ENCODE peak calls at places on chromosomes 4 and X, in six cellular contexts. One of them, this sample, is unnamed.
A peak's percentile ranks its signal among the peaks of the same experiment; 100 is the strongest.

GRCh38 chr4:69831270-69831627 is 28.7 kb downstream of the SULT1E1 start:
- DNase-seq in activated CD4-positive, alpha-beta T cell treated with anti-CD3 and anti-CD28 coated beads, Interleukin-2, amount 50 U/mL, for 1 hour: no peak
- DNase-seq in stimulated activated naive B cell treated with anti-CD40 and anti-IgM and Interleukin-4, amounts not matched to agents 10 μg/mL and 1 μg/mL and 100 μg/mL, for 72 hours: no peak
- DNase-seq in HEK293T: no peak
- DNase-seq in HTR-8/SVneo: no peak
- DNase-seq in activated T-cell treated with anti-CD3 and anti-CD28 coated beads for 24 hours: no peak
- DNase-seq in this sample: no peak

GRCh38 chr4:20193522-20193902 is 58.2 kb upstream of the SLIT2 start:
- DNase-seq in activated CD4-positive, alpha-beta T cell treated with anti-CD3 and anti-CD28 coated beads, Interleukin-2, amount 50 U/mL, for 1 hour: no peak
- DNase-seq in activated T-cell treated with anti-CD3 and anti-CD28 coated beads for 24 hours: no peak
- DNase-seq in HEK293T: no peak
- DNase-seq in HTR-8/SVneo: no peak
- DNase-seq in stimulated activated naive B cell treated with anti-CD40 and anti-IgM and Interleukin-4, amounts not matched to agents 10 μg/mL and 1 μg/mL and 100 μg/mL, for 72 hours: no peak
- DNase-seq in this sample: no peak

GRCh38 chrX:154594491-154594890 is 9.6 kb downstream of the CTAG1A start:
- DNase-seq in HTR-8/SVneo: no peak
- DNase-seq in HEK293T: peak; percentile 1
- DNase-seq in activated CD4-positive, alpha-beta T cell treated with anti-CD3 and anti-CD28 coated beads, Interleukin-2, amount 50 U/mL, for 1 hour: no peak
- DNase-seq in activated T-cell treated with anti-CD3 and anti-CD28 coated beads for 24 hours: no peak
- DNase-seq in stimulated activated naive B cell treated with anti-CD40 and anti-IgM and Interleukin-4, amounts not matched to agents 10 μg/mL and 1 μg/mL and 100 μg/mL, for 72 hours: no peak
- DNase-seq in this sample: no peak

GRCh38 chr4:125365731-125366130 is 51.0 kb downstream of the FAT4 start:
- DNase-seq in activated CD4-positive, alpha-beta T cell treated with anti-CD3 and anti-CD28 coated beads, Interleukin-2, amount 50 U/mL, for 1 hour: no peak
- DNase-seq in HTR-8/SVneo: no peak
- DNase-seq in HEK293T: no peak
- DNase-seq in activated T-cell treated with anti-CD3 and anti-CD28 coated beads for 24 hours: no peak
- DNase-seq in stimulated activated naive B cell treated with anti-CD40 and anti-IgM and Interleukin-4, amounts not matched to agents 10 μg/mL and 1 μg/mL and 100 μg/mL, for 72 hours: no peak
- DNase-seq in this sample: no peak

GRCh38 chr4:130124066-130124465 is 1028.1 kb downstream of the C4orf33 start:
- DNase-seq in stimulated activated naive B cell treated with anti-CD40 and anti-IgM and Interleukin-4, amounts not matched to agents 10 μg/mL and 1 μg/mL and 100 μg/mL, for 72 hours: no peak
- DNase-seq in HTR-8/SVneo: no peak
- DNase-seq in HEK293T: no peak
- DNase-seq in activated CD4-positive, alpha-beta T cell treated with anti-CD3 and anti-CD28 coated beads, Interleukin-2, amount 50 U/mL, for 1 hour: no peak
- DNase-seq in activated T-cell treated with anti-CD3 and anti-CD28 coated beads for 24 hours: no peak
- DNase-seq in this sample: no peak

GRCh38 chrX:9515464-9515863 is 50.6 kb downstream of the TBL1X start:
- DNase-seq in HEK293T: no peak
- DNase-seq in stimulated activated naive B cell treated with anti-CD40 and anti-IgM and Interleukin-4, amounts not matched to agents 10 μg/mL and 1 μg/mL and 100 μg/mL, for 72 hours: no peak
- DNase-seq in activated T-cell treated with anti-CD3 and anti-CD28 coated beads for 24 hours: no peak
- DNase-seq in activated CD4-positive, alpha-beta T cell treated with anti-CD3 and anti-CD28 coated beads, Interleukin-2, amount 50 U/mL, for 1 hour: no peak
- DNase-seq in HTR-8/SVneo: no peak
- DNase-seq in this sample: no peak

GRCh38 chr4:87498446-87498900 is 30.7 kb downstream of the SPARCL1 start:
- DNase-seq in HEK293T: no peak
- DNase-seq in HTR-8/SVneo: peak; percentile 1
- DNase-seq in activated CD4-positive, alpha-beta T cell treated with anti-CD3 and anti-CD28 coated beads, Interleukin-2, amount 50 U/mL, for 1 hour: no peak
- DNase-seq in activated T-cell treated with anti-CD3 and anti-CD28 coated beads for 24 hours: no peak
- DNase-seq in stimulated activated naive B cell treated with anti-CD40 and anti-IgM and Interleukin-4, amounts not matched to agents 10 μg/mL and 1 μg/mL and 100 μg/mL, for 72 hours: no peak
- DNase-seq in this sample: no peak

GRCh38 chr4:154467886-154468285 is 23.7 kb downstream of the DCHS2 start:
- DNase-seq in stimulated activated naive B cell treated with anti-CD40 and anti-IgM and Interleukin-4, amounts not matched to agents 10 μg/mL and 1 μg/mL and 100 μg/mL, for 72 hours: no peak
- DNase-seq in HTR-8/SVneo: no peak
- DNase-seq in HEK293T: no peak
- DNase-seq in activated CD4-positive, alpha-beta T cell treated with anti-CD3 and anti-CD28 coated beads, Interleukin-2, amount 50 U/mL, for 1 hour: no peak
- DNase-seq in activated T-cell treated with anti-CD3 and anti-CD28 coated beads for 24 hours: no peak
- DNase-seq in this sample: no peak

GRCh38 chr4:56662782-56663468 is 18.2 kb downstream of the HOPX start:
- DNase-seq in stimulated activated naive B cell treated with anti-CD40 and anti-IgM and Interleukin-4, amounts not matched to agents 10 μg/mL and 1 μg/mL and 100 μg/mL, for 72 hours: no peak
- DNase-seq in HEK293T: no peak
- DNase-seq in activated CD4-positive, alpha-beta T cell treated with anti-CD3 and anti-CD28 coated beads, Interleukin-2, amount 50 U/mL, for 1 hour: no peak
- DNase-seq in HTR-8/SVneo: no peak
- DNase-seq in activated T-cell treated with anti-CD3 and anti-CD28 coated beads for 24 hours: no peak
- DNase-seq in this sample: no peak

GRCh38 chr4:7559741-7560376 is 125.1 kb upstream of the PSAPL1 start:
- DNase-seq in activated CD4-positive, alpha-beta T cell treated with anti-CD3 and anti-CD28 coated beads, Interleukin-2, amount 50 U/mL, for 1 hour: no peak
- DNase-seq in HEK293T: no peak
- DNase-seq in activated T-cell treated with anti-CD3 and anti-CD28 coated beads for 24 hours: no peak
- DNase-seq in stimulated activated naive B cell treated with anti-CD40 and anti-IgM and Interleukin-4, amounts not matched to agents 10 μg/mL and 1 μg/mL and 100 μg/mL, for 72 hours: no peak
- DNase-seq in HTR-8/SVneo: no peak
- DNase-seq in this sample: no peak

GRCh38 chr4:9841072-9841471 is 59.6 kb downstream of the DRD5 start:
- DNase-seq in stimulated activated naive B cell treated with anti-CD40 and anti-IgM and Interleukin-4, amounts not matched to agents 10 μg/mL and 1 μg/mL and 100 μg/mL, for 72 hours: no peak
- DNase-seq in activated T-cell treated with anti-CD3 and anti-CD28 coated beads for 24 hours: no peak
- DNase-seq in HTR-8/SVneo: no peak
- DNase-seq in activated CD4-positive, alpha-beta T cell treated with anti-CD3 and anti-CD28 coated beads, Interleukin-2, amount 50 U/mL, for 1 hour: no peak
- DNase-seq in HEK293T: no peak
- DNase-seq in this sample: no peak

GRCh38 chr4:76947369-76947768 is 2.2 kb upstream of the SEPTIN11 start:
- DNase-seq in activated T-cell treated with anti-CD3 and anti-CD28 coated beads for 24 hours: no peak
- DNase-seq in stimulated activated naive B cell treated with anti-CD40 and anti-IgM and Interleukin-4, amounts not matched to agents 10 μg/mL and 1 μg/mL and 100 μg/mL, for 72 hours: no peak
- DNase-seq in HTR-8/SVneo: no peak
- DNase-seq in HEK293T: no peak
- DNase-seq in activated CD4-positive, alpha-beta T cell treated with anti-CD3 and anti-CD28 coated beads, Interleukin-2, amount 50 U/mL, for 1 hour: no peak
- DNase-seq in this sample: no peak

GRCh38 chrX:15143050-15143824 is 126.6 kb downstream of the ASB9 start:
- DNase-seq in HEK293T: peak; percentile 52
- DNase-seq in HTR-8/SVneo: peak; percentile 31
- DNase-seq in activated T-cell treated with anti-CD3 and anti-CD28 coated beads for 24 hours: peak; percentile 37
- DNase-seq in activated CD4-positive, alpha-beta T cell treated with anti-CD3 and anti-CD28 coated beads, Interleukin-2, amount 50 U/mL, for 1 hour: peak; percentile 53
- DNase-seq in stimulated activated naive B cell treated with anti-CD40 and anti-IgM and Interleukin-4, amounts not matched to agents 10 μg/mL and 1 μg/mL and 100 μg/mL, for 72 hours: no peak
- DNase-seq in this sample: no peak

GRCh38 chr4:10879411-10880110 is 195.0 kb upstream of the CLNK start:
- DNase-seq in HTR-8/SVneo: no peak
- DNase-seq in activated CD4-positive, alpha-beta T cell treated with anti-CD3 and anti-CD28 coated beads, Interleukin-2, amount 50 U/mL, for 1 hour: no peak
- DNase-seq in HEK293T: no peak
- DNase-seq in stimulated activated naive B cell treated with anti-CD40 and anti-IgM and Interleukin-4, amounts not matched to agents 10 μg/mL and 1 μg/mL and 100 μg/mL, for 72 hours: no peak
- DNase-seq in activated T-cell treated with anti-CD3 and anti-CD28 coated beads for 24 hours: no peak
- DNase-seq in this sample: no peak

GRCh38 chr4:122758033-122758432 is 25.5 kb downstream of the BBS12 start:
- DNase-seq in HEK293T: peak; percentile 14
- DNase-seq in stimulated activated naive B cell treated with anti-CD40 and anti-IgM and Interleukin-4, amounts not matched to agents 10 μg/mL and 1 μg/mL and 100 μg/mL, for 72 hours: no peak
- DNase-seq in activated CD4-positive, alpha-beta T cell treated with anti-CD3 and anti-CD28 coated beads, Interleukin-2, amount 50 U/mL, for 1 hour: no peak
- DNase-seq in activated T-cell treated with anti-CD3 and anti-CD28 coated beads for 24 hours: no peak
- DNase-seq in HTR-8/SVneo: peak; percentile 39
- DNase-seq in this sample: no peak

GRCh38 chrX:124771292-124771691 is 424.9 kb downstream of the SH2D1A start:
- DNase-seq in activated CD4-positive, alpha-beta T cell treated with anti-CD3 and anti-CD28 coated beads, Interleukin-2, amount 50 U/mL, for 1 hour: no peak
- DNase-seq in HEK293T: no peak
- DNase-seq in HTR-8/SVneo: no peak
- DNase-seq in stimulated activated naive B cell treated with anti-CD40 and anti-IgM and Interleukin-4, amounts not matched to agents 10 μg/mL and 1 μg/mL and 100 μg/mL, for 72 hours: no peak
- DNase-seq in activated T-cell treated with anti-CD3 and anti-CD28 coated beads for 24 hours: no peak
- DNase-seq in this sample: no peak

GRCh38 chr4:52658671-52659015 is 458 bp downstream of the USP46 start:
- DNase-seq in HEK293T: peak; percentile 38
- DNase-seq in activated T-cell treated with anti-CD3 and anti-CD28 coated beads for 24 hours: no peak
- DNase-seq in activated CD4-positive, alpha-beta T cell treated with anti-CD3 and anti-CD28 coated beads, Interleukin-2, amount 50 U/mL, for 1 hour: no peak
- DNase-seq in stimulated activated naive B cell treated with anti-CD40 and anti-IgM and Interleukin-4, amounts not matched to agents 10 μg/mL and 1 μg/mL and 100 μg/mL, for 72 hours: no peak
- DNase-seq in HTR-8/SVneo: no peak
- DNase-seq in this sample: no peak

This sample was measured in T1000.